ENCODE peak calls at places on chromosomes 5 and 9, in six cellular contexts. I is CD8-positive, alpha-beta memory T cell; B is mesendoderm; A is CD4-positive, CD25-positive, alpha-beta regulatory T cell; X is mammary epithelial cell; M is naive thymus-derived CD4-positive, alpha-beta T cell. G is an unnamed sample.
A peak's percentile ranks its signal among the peaks of the same experiment; 100 is the strongest.

GRCh38 chr5:95836544-95836943 is 14.0 kb upstream of the GLRX start:
- DNase-seq in I (no peak), B (no peak), A (no peak), X (no peak), M (no peak), G (no peak)

GRCh38 chr9:129703667-129704355 is 38.4 kb downstream of the PRRX2 start:
- DNase-seq in I (no peak), B (no peak), A (no peak), X (no peak), M (no peak), G (no peak)

GRCh38 chr5:87121315-87122170 is 146.1 kb upstream of the RASA1 start:
- DNase-seq in I (peak; percentile 42), B (peak; percentile 19), A (peak; percentile 39), X (peak; percentile 88), M (peak; percentile 35), G (peak; percentile 46)

GRCh38 chr9:21070171-21070571 is 7.6 kb downstream of the IFNB1 start:
- DNase-seq in I (no peak), B (peak; percentile 54), A (no peak), X (peak; percentile 74), M (no peak), G (no peak)

GRCh38 chr9:94030318-94031179 is 53.7 kb upstream of the PTPDC1 start:
- DNase-seq in I (peak; percentile 72), B (peak; percentile 91), A (peak; percentile 81), X (peak; percentile 85), M (peak; percentile 75), G (peak; percentile 81)

GRCh38 chr9:22119537-22120167 is 110.5 kb upstream of the CDKN2B start:
- DNase-seq in I (peak; percentile 1), B (peak; percentile 63), A (peak; percentile 25), X (peak; percentile 59), M (peak; percentile 4), G (peak; percentile 30)

GRCh38 chr9:26264709-26265601 is 586.7 kb upstream of the TUSC1 start:
- DNase-seq in I (no peak), B (peak; percentile 57), A (no peak), X (peak; percentile 77), M (no peak), G (no peak)

GRCh38 chr9:106868096-106868495 is 5.1 kb downstream of the ZNF462 start:
- DNase-seq in I (no peak), B (no peak), A (no peak), X (no peak), M (no peak), G (no peak)

GRCh38 chr5:173973614-173973969 is 15.4 kb upstream of the C5orf47 start:
- DNase-seq in I (no peak), B (peak; percentile 59), A (no peak), X (peak; percentile 24), M (no peak), G (no peak)

GRCh38 chr9:27548055-27548741 is 18.6 kb upstream of the MOB3B start:
- DNase-seq in I (no peak), B (peak; percentile 45), A (no peak), X (peak; percentile 35), M (no peak), G (no peak)

GRCh38 chr5:13613621-13614020 is 330.9 kb downstream of the DNAH5 start:
- DNase-seq in I (no peak), B (no peak), A (no peak), X (no peak), M (no peak), G (no peak)

GRCh38 chr5:14237313-14238086 is 94.4 kb downstream of the TRIO start:
- DNase-seq in I (no peak), B (no peak), A (no peak), X (no peak), M (no peak), G (no peak)

GRCh38 chr9:16664211-16664610 is 206.3 kb downstream of the BNC2 start:
- DNase-seq in I (no peak), B (no peak), A (no peak), X (no peak), M (no peak), G (no peak)

GRCh38 chr5:84385705-84386104 is 1.0 kb upstream of the EDIL3 start:
- DNase-seq in I (no peak), B (no peak), A (no peak), X (no peak), M (no peak), G (no peak)

GRCh38 chr9:127233582-127234350 is 30.8 kb upstream of the GARNL3 start:
- DNase-seq in I (no peak), B (no peak), A (no peak), X (no peak), M (no peak), G (no peak)

GRCh38 chr9:134833294-134833880 is 47.2 kb upstream of the FCN2 start:
- DNase-seq in I (no peak), B (no peak), A (no peak), X (no peak), M (no peak), G (no peak)

GRCh38 chr5:179324760-179325295 is 20.4 kb downstream of the ADAMTS2 start:
- DNase-seq in I (no peak), B (no peak), A (no peak), X (no peak), M (no peak), G (no peak)

DNA sequence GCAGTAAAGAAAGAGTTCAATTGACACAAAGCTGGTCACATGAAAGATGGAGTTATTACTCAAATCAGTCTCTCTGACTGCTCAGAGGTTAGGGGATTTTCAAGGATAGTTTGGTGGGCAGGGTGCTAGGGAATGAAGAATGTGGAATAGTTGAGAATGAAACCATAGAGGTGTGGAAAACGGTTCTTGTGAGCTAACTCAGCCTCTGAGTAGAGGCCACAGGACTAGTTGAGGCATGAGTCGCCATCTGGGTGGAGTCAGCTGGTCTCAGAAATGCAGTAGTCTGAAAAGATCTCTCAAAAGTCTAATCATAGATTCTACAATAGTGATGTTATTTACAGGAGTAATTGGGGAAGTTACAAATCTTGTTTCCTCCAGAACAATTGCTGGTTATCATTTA is 178.9 kb upstream of the SPEF2 start:
- DNase-seq in I (no peak), B (no peak), A (no peak), X (peak; percentile 45), M (no peak), G (no peak)
- H3K4me1 ChIP-seq in I (no peaks in the 10 kb centered on the region), B (no peaks in the 10 kb centered on the region), A (no peaks in the 10 kb centered on the region), X (no peaks in the 10 kb centered on the region), M (no peaks in the 10 kb centered on the region), G (no peaks in the 10 kb centered on the region)

DNA sequence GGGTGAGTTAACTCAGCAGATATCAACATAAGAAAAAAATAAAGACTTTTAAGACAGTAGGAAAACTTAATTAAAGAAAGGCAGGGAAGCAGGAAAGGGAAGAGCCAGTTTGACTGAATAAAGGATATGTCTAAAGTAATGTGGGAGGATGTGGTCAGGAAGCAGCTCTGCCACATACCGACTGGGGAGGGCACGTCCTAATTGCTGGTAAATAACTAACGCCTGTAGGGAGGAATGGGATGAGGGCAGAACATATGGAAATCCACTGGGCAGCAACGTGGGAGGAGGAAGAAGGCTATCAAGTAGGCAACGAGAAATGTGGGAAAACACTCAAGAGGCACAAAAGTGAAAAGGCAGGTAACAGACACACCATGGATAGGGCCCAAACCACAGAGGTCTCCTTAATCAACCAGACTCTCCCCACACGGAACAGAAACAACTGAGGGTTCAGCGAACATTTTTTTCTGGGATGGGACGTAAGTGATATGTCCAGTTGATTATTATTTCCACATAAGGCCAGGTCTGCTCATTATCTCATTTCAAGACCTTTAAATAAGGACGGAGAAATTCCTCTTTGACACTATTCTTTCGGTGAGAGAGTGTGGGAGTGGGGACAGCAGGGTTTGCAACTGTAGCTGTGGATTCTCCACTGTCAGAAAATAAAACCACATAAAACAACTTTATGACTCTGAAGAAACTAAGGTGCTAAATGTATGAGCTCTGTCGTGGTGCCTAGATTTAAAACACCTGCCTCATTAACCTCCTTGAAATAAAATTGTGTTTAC is 17.1 kb downstream of the IARS1 start:
- DNase-seq in I (peak; percentile 16), B (no peak), A (no peak), X (peak; percentile 41), M (no peak), G (no peak)
- H3K27ac ChIP-seq in I (no peak overlapping the region), B (no peak overlapping the region), A (peak overlapping the region; percentile 24), X (no peak overlapping the region), M (peak overlapping the region; percentile 22), G (no peak overlapping the region)

GRCh38 chr5:135385576-135385975 is 13.5 kb downstream of the MACROH2A1 start:
- DNase-seq in I (no peak), B (no peak), A (no peak), X (no peak), M (no peak), G (no peak)

GRCh38 chr5:135386096-135386495 is 12.9 kb downstream of the MACROH2A1 start:
- DNase-seq in I (no peak), B (no peak), A (no peak), X (peak; percentile 93), M (no peak), G (no peak)

GRCh38 chr5:135387629-135387960 is 11.4 kb downstream of the MACROH2A1 start:
- DNase-seq in I (no peak), B (no peak), A (no peak), X (no peak), M (no peak), G (no peak)

GRCh38 chr5:135388860-135389435 is 10.1 kb downstream of the MACROH2A1 start:
- DNase-seq in I (no peak), B (no peak), A (no peak), X (no peak), M (no peak), G (no peak)

GRCh38 chr5:135386886-135387628 is 12.0 kb downstream of the MACROH2A1 start:
- DNase-seq in I (no peak), B (no peak), A (no peak), X (peak; percentile 91), M (no peak), G (no peak)
- H3K4me1 ChIP-seq in I (peaks cover 26% of the 10 kb centered on the region), B (no peaks in the 10 kb centered on the region), A (no peaks in the 10 kb centered on the region), X (peaks cover 76% of the 10 kb centered on the region), M (peaks cover under 1% of the 10 kb centered on the region), G (peaks cover 83% of the 10 kb centered on the region)

GRCh38 chr5:81751009-81751835 is at the start of gene SSBP2:
- DNase-seq in I (peak; percentile 98), B (peak; percentile 99), A (peak; percentile 99), X (peak; percentile 99), M (peak; percentile 99), G (peak; percentile 100)

GRCh38 chr5:81748556-81748955 is 2.3 kb downstream of the SSBP2 start:
- DNase-seq in I (no peak), B (no peak), A (no peak), X (no peak), M (no peak), G (no peak)

GRCh38 chr5:81750308-81751008 is 439 bp downstream of the SSBP2 start:
- DNase-seq in I (peak; percentile 24), B (no peak), A (peak; percentile 48), X (no peak), M (peak; percentile 48), G (no peak)

GRCh38 chr5:81749186-81749561 is 1.7 kb downstream of the SSBP2 start:
- DNase-seq in I (no peak), B (no peak), A (no peak), X (peak; percentile 29), M (peak; percentile 36), G (peak; percentile 35)

DNA sequence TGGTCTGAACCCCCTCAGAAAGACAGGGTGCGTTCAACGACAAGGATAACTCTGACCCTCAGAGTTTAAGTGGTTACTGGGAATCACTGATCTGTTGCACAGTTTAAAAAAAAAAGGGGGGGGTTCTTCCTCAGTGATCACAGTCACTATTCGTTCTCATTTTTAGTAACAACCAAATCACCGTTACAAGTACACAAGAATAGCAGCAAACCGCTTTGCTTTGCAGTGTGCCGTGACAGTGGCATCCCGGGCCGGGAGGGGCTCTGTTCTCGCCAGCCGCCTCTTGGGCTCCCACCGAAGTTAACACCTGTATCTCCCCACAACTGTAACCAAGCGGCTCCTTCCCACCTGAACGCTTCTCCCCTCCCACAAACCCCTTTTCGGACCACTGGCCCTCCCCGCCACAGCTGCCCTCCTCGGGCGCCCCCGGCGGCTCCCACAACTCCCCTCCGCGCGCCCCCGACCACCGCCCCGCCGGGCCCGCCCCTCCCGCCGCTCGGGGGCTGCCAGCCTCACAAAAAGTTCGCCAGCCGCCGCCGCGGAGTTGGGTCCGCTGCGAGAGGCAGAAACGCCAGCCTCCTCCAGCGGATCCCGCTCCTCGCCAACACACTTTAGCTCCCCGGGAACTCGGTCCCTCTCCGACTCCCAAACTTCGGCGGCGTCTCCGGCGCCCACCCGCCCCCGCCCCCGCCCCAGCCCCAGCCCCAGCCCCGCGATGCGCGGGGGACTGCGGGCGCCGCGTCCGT is 1.2 kb downstream of the SSBP2 start:
- DNase-seq in I (peak; percentile 44), B (peak; percentile 53), A (peak; percentile 45), X (peak; percentile 16), M (peak; percentile 54), G (peak; percentile 80)
- H3K27ac ChIP-seq in I (peak overlapping the region; percentile 3), B (no peak overlapping the region), A (peak overlapping the region; percentile 10), X (peak overlapping the region; percentile 6), M (peak overlapping the region; percentile 66), G (peak overlapping the region; percentile 82)